ENCODE peak calls at places on chromosomes 16 and 17, in five cellular contexts. A is AG09319, Z is fibroblast of mammary gland, H is glutamatergic neuron, U is lower leg skin. M is an unnamed sample.

GRCh38 chr17:56681561-56682266 is 88.2 kb downstream of the NOG start:
- DNase-seq in A (no peak), H (no peak), Z (peak), U (no peak), M (peak)

GRCh38 chr17:28038802-28039600 is 3.5 kb upstream of the NLK start:
- DNase-seq in Z (peak), U (no peak), A (no peak), H (no peak), M (no peak)

GRCh38 chr17:57407287-57408063 is 151.2 kb downstream of the MSI2 start:
- DNase-seq in H (no peak), A (no peak), U (no peak), Z (no peak), M (no peak)

GRCh38 chr16:88608076-88608475 is 30.3 kb upstream of the IL17C start:
- DNase-seq in A (no peak), Z (no peak), U (no peak), H (no peak), M (no peak)

GRCh38 chr16:28298511-28298878 is 6.2 kb downstream of the SBK1 start:
- DNase-seq in Z (no peak), U (no peak), A (no peak), H (no peak), M (no peak)

GRCh38 chr16:29804455-29805231 is 1.7 kb upstream of the MAZ start:
- DNase-seq in A (no peak), Z (peak), H (no peak), U (no peak), M (peak)

GRCh38 chr17:75344664-75345063 is 55.4 kb upstream of the SLC25A19 start:
- DNase-seq in H (peak), A (no peak), U (no peak), Z (no peak), M (no peak)

GRCh38 chr17:73722163-73722562 is 77.9 kb upstream of the SDK2 start:
- DNase-seq in U (no peak), H (no peak), Z (no peak), A (no peak), M (no peak)

GRCh38 chr16:56424404-56424765 is 960 bp downstream of the AMFR start:
- DNase-seq in U (no peak), Z (peak), A (no peak), H (no peak), M (no peak)

GRCh38 chr17:65690626-65691310 is 129.3 kb upstream of the AXIN2 start:
- DNase-seq in Z (no peak), H (no peak), U (no peak), A (no peak), M (peak)

GRCh38 chr16:4344659-4345438 is 6.3 kb downstream of the PAM16 start:
- DNase-seq in U (no peak), Z (peak), H (no peak), A (no peak), M (no peak)

GRCh38 chr17:71361691-71362450 is 758.9 kb upstream of the SOX9 start:
- DNase-seq in U (no peak), Z (peak), A (no peak), H (no peak), M (no peak)

GRCh38 chr16:9123871-9124270 is 32.4 kb downstream of the HAPSTR1 start:
- DNase-seq in H (no peak), U (peak), Z (peak), A (no peak), M (no peak)

GRCh38 chr17:38598536-38598935 is 7.2 kb downstream of the SRCIN1 start:
- DNase-seq in H (peak), Z (peak), A (no peak), U (no peak), M (peak)

GRCh38 chr17:66343531-66344078 is 41.2 kb downstream of the PRKCA start:
- DNase-seq in U (no peak), H (no peak), Z (peak), A (no peak), M (no peak)

GRCh38 chr17:62052765-62053338 is 12.2 kb downstream of the MED13 start:
- DNase-seq in U (no peak), H (no peak), Z (no peak), A (no peak), M (no peak)

GRCh38 chr17:38582069-38582468 is 23.7 kb downstream of the SRCIN1 start:
- DNase-seq in A (no peak), Z (no peak), H (no peak), U (no peak), M (no peak)

GRCh38 chr16:71542377-71542776 is 16.2 kb downstream of the CHST4 start:
- DNase-seq in Z (peak), U (no peak), A (no peak), H (peak), M (peak)

GRCh38 chr16:31286421-31287032 is 26.8 kb downstream of the ITGAM start:
- DNase-seq in H (no peak), U (no peak), Z (no peak), A (no peak), M (no peak)

GRCh38 chr17:8126306-8127066 is 2.6 kb upstream of the HES7 start:
- DNase-seq in A (no peak), H (peak), U (no peak), Z (no peak), M (peak)

GRCh38 chr17:76569607-76570279 is 15.9 kb downstream of the ST6GALNAC2 start:
- DNase-seq in A (no peak), Z (no peak), U (no peak), H (no peak), M (no peak)

GRCh38 chr16:47780213-47780612 is 319.1 kb downstream of the PHKB start:
- DNase-seq in Z (peak), H (no peak), U (no peak), A (no peak), M (no peak)

GRCh38 chr16:47779201-47780016 is 318.3 kb downstream of the PHKB start:
- DNase-seq in U (no peak), Z (peak), A (no peak), H (no peak), M (peak)

GRCh38 chr16:47778106-47778803 is 317.1 kb downstream of the PHKB start:
- DNase-seq in U (no peak), A (no peak), Z (peak), H (no peak), M (no peak)

GRCh38 chr16:47777191-47777590 is 316.1 kb downstream of the PHKB start:
- DNase-seq in Z (peak), A (no peak), U (no peak), H (no peak), M (no peak)

DNA sequence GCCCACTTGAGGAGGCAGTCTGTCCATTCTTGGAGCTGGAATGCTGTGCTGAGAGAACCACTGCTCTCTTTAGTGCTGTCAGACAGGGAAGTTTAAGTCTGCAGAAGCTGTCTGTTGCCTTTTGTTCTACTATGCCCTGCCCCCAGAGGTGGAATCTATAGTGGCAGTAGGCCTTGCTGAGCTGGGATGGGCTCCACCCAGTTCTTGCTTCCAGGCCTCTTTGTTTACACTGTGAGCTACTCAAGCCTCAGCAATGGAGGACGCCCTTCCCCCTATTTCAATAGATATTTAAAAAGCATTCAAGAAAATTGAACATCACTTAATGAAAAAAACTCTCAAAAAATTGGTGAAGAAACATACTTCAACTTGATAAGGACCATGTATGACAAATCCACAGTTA is 313.5 kb downstream of the PHKB start:
- DNase-seq in H (no peak), Z (peak), A (no peak), U (no peak), M (no peak)
- TF ChIP-seq CTCF in H (no peak), Z (no peak), A (no peak), U (no peak), M (no peak)

DNA sequence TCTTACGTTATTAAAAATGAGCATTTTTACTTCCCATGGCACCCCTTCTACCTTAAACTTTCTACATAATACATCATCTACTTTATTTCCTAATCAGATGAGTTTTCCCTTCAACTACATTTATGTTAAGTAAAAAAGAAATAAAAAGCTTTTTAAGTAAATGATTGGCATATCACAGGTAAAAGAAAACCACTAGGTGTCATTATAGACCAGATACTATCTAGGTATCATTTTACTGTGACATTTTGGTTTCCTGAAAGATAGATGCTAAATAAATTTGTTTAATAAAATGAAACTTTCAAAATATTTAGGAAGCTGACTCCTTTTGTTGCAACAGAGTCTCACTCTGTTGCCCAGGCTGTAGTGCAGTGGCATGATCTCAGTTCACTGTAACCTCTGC is 3.8 kb upstream of the CMTM1 start:
- DNase-seq in U (no peak), Z (no peak), A (no peak), H (no peak), M (no peak)
- TF ChIP-seq CTCF in U (no peak), Z (no peak), A (no peak), H (no peak), M (peak)

GRCh38 chr17:4562000-4562969 is 1.9 kb upstream of the GGT6 start:
- DNase-seq in U (no peak), H (no peak), Z (no peak), A (no peak), M (peak)

GRCh38 chr17:4559139-4559791 is 1.1 kb downstream of the GGT6 start:
- DNase-seq in A (no peak), Z (no peak), U (no peak), H (no peak), M (no peak)

GRCh38 chr17:4558311-4558972 is 1.9 kb downstream of the GGT6 start:
- DNase-seq in Z (no peak), H (no peak), U (no peak), A (no peak), M (no peak)

GRCh38 chr17:4559851-4560820 is at the start of gene GGT6:
- DNase-seq in H (no peak), A (no peak), U (no peak), Z (no peak), M (no peak)

DNA sequence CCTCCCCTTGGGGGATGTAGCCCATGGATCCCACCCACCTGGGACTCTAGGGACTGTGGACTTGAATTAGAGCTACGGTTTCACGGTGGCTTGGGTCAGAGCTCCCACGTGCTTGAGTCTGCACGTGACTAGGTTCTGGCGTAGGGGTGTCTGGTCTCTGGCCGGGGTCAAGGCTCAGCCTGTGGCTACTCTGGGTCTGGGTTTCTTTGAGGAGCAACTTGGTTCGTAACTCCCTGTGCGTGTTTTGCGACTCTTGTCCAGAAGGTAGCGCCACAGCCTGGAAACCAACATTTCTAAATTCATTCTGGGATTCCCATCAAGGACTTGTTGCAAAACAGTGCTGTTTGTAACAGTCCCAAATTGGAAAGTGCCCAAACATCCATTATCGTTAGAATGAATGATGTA is 462 bp upstream of the GGT6 start:
- DNase-seq in H (no peak), U (no peak), Z (peak), A (no peak), M (no peak)
- TF ChIP-seq CTCF in H (no peak), U (no peak), Z (peak), A (no peak), M (no peak)

GRCh38 chr16:83066881-83067280 is 440.1 kb downstream of the CDH13 start:
- DNase-seq in Z (no peak), A (no peak), H (no peak), U (no peak), M (no peak)

GRCh38 chr16:83070416-83071199 is 443.8 kb downstream of the CDH13 start:
- DNase-seq in A (no peak), H (no peak), Z (no peak), U (no peak), M (no peak)

GRCh38 chr16:83066011-83066410 is 439.2 kb downstream of the CDH13 start:
- DNase-seq in H (no peak), U (no peak), A (no peak), Z (no peak), M (no peak)

GRCh38 chr16:83068686-83069085 is 441.9 kb downstream of the CDH13 start:
- DNase-seq in U (no peak), Z (peak), A (peak), H (no peak), M (no peak)
- TF ChIP-seq CTCF in U (no peak), Z (peak), A (peak), H (no peak), M (no peak)

M was measured in MM.1S.